ENCODE peak calls at places on chromosomes 11 and 22, in four cellular contexts. B, I, C and J are unnamed samples.

GRCh38 chr11:124812876-124813275 is 12.7 kb upstream of the MSANTD2 start:
- DNase-seq in I (no peak), B (no peak), C (no peak), J (no peak)

GRCh38 chr22:31140746-31141145 is 438 bp upstream of the PLA2G3 start:
- DNase-seq in B (no peak), I (no peak), C (no peak), J (no peak)

GRCh38 chr11:72760543-72761400 is 8.6 kb upstream of the ARAP1 start:
- DNase-seq in B (no peak), C (no peak), I (no peak), J (no peak)

GRCh38 chr22:41517172-41518047 is 26.9 kb downstream of the POLR3H start:
- DNase-seq in C (no peak), B (peak), I (peak), J (peak)

GRCh38 chr11:2287102-2287501 is 14.6 kb downstream of the C11orf21 start:
- DNase-seq in B (no peak), I (no peak), C (no peak), J (peak)

GRCh38 chr11:135004495-135004894 is 592.5 kb upstream of the B3GAT1 start:
- DNase-seq in I (no peak), C (no peak), B (no peak), J (no peak)

GRCh38 chr11:2175659-2176058 is 4.0 kb upstream of the TH start:
- DNase-seq in C (no peak), B (no peak), I (no peak), J (no peak)

GRCh38 chr11:93034031-93034430 is 64.6 kb downstream of the MTNR1B start:
- DNase-seq in I (peak), C (no peak), B (no peak), J (no peak)

GRCh38 chr11:134518616-134519389 is 106.8 kb upstream of the B3GAT1 start:
- DNase-seq in C (no peak), I (no peak), B (no peak), J (peak)

GRCh38 chr11:47270331-47271271 is 668 bp downstream of the MADD start:
- DNase-seq in B (peak), I (peak), C (no peak), J (no peak)

GRCh38 chr11:114063149-114063828 is 3.8 kb downstream of the ZBTB16 start:
- DNase-seq in B (no peak), I (no peak), C (no peak), J (no peak)

GRCh38 chr11:8841899-8842298 is 69.1 kb upstream of the AKIP1 start:
- DNase-seq in B (no peak), C (no peak), I (peak), J (no peak)

GRCh38 chr11:126337121-126337471 is 18.4 kb upstream of the ST3GAL4 start:
- DNase-seq in I (no peak), C (no peak), B (no peak), J (no peak)

GRCh38 chr22:21797444-21798221 is 62.0 kb upstream of the YPEL1 start:
- DNase-seq in I (no peak), C (no peak), B (no peak), J (no peak)

DNA sequence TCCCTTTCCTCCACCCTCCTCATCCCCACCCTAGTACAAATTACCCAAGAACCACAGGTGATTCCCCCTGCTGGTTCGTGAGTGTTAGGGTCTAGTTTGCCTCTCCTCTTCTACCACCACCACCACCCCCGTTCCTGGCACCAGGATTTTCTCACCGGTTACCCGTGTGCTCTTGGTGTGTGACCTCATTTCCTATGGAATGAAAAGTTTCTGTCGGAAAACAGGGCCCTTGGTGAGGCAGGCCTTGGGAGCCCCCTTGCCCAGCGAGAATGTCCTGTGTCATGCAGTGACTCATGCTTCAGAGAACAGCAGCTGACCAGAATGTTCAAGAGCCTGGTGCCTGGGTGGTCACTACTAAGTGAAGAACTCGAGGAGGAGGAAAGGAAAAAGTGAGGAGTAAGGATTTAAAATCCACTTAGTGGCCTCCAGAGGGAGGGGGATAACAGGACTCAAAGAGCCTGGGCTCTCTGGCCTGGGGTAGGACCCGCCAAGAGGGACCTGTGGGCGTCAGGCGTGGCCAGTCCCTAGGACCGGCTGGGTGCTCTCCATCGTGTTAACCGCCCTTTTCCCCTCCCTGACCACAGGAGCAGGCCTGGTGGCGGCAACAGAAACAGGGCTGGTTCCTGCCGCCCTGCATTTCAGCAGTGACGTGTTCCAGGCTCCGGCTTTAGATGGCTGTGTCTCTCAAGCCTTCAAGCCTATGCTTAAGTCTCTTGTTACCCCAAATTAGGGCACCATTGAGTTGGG is 30.2 kb downstream of the C22orf31 start:
- DNase-seq in C (no peak), I (peak), B (peak), J (no peak)
- TF ChIP-seq TCF7 in C (no peak), I (peak), B (no peak), J (no peak)

GRCh38 chr11:86896486-86896885 is 58.7 kb downstream of the FZD4 start:
- DNase-seq in C (no peak), I (no peak), B (no peak), J (no peak)
- TF ChIP-seq TCF7 in C (no peak), I (no peak), B (no peak), J (no peak)

GRCh38 chr11:46239801-46240061 is 37.7 kb upstream of the CREB3L1 start:
- DNase-seq in I (no peak), C (no peak), B (no peak), J (no peak)

GRCh38 chr11:46236918-46237247 is 40.6 kb upstream of the CREB3L1 start:
- DNase-seq in C (no peak), B (no peak), I (no peak), J (no peak)

GRCh38 chr11:46237248-46238077 is 40.0 kb upstream of the CREB3L1 start:
- DNase-seq in C (no peak), I (no peak), B (peak), J (peak)

GRCh38 chr11:46238967-46239800 is 38.3 kb upstream of the CREB3L1 start:
- DNase-seq in C (no peak), I (peak), B (peak), J (peak)

GRCh38 chr11:46238078-46238966 is 39.1 kb upstream of the CREB3L1 start:
- DNase-seq in I (no peak), C (no peak), B (peak), J (peak)
- TF ChIP-seq TCF7 in I (no peak), C (no peak), B (no peak), J (no peak)

GRCh38 chr11:83036701-83037100 is 35.0 kb downstream of the RAB30 start:
- DNase-seq in C (no peak), B (no peak), I (no peak), J (no peak)

GRCh38 chr11:83034673-83035014 is 37.1 kb downstream of the RAB30 start:
- DNase-seq in I (no peak), B (no peak), C (no peak), J (no peak)

GRCh38 chr11:83033367-83033766 is 38.3 kb downstream of the RAB30 start:
- DNase-seq in B (no peak), I (no peak), C (no peak), J (no peak)

GRCh38 chr11:83035070-83035854 is 36.4 kb downstream of the RAB30 start:
- DNase-seq in I (no peak), C (no peak), B (no peak), J (no peak)

DNA sequence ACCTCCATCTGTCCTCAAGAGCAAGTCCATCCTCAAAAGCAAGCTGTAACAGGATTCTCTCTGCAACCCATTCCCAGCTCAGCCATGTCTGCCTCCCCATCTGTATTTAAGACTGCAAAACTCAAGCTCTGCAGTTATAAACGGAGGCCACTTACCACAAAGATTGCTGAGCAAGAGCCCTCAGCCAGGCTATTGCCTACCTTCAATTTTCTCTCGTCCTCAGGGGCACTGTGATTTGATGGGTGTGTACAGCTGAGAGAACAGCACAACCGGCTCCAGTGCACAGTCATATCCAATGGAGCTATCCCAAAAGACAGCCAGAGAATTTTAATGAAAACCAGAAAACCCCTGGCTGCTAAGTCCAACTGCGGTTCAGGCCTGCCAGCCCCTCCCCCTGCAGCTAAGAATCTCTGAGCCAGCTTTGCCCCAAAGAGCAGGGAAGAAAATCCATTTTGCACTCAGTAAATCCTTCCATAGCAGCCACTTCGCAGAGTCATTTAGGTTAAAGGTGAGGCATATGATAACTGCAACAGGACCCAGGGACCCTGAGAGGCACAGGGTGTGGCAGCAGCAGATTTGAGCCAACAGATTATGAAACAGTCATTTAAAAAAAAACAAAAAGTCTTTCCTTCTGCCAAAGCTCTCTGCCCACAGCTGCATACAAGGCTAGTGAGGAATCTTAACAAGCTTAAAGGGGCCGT is 37.6 kb downstream of the RAB30 start:
- DNase-seq in C (no peak), B (no peak), I (no peak), J (no peak)
- TF ChIP-seq TCF7 in C (no peak), B (no peak), I (no peak), J (no peak)

GRCh38 chr11:44140805-44141204 is 45.3 kb downstream of the EXT2 start:
- DNase-seq in I (no peak), B (no peak), C (no peak), J (no peak)
- TF ChIP-seq TCF7 in I (no peak), B (no peak), C (no peak), J (no peak)

DNA sequence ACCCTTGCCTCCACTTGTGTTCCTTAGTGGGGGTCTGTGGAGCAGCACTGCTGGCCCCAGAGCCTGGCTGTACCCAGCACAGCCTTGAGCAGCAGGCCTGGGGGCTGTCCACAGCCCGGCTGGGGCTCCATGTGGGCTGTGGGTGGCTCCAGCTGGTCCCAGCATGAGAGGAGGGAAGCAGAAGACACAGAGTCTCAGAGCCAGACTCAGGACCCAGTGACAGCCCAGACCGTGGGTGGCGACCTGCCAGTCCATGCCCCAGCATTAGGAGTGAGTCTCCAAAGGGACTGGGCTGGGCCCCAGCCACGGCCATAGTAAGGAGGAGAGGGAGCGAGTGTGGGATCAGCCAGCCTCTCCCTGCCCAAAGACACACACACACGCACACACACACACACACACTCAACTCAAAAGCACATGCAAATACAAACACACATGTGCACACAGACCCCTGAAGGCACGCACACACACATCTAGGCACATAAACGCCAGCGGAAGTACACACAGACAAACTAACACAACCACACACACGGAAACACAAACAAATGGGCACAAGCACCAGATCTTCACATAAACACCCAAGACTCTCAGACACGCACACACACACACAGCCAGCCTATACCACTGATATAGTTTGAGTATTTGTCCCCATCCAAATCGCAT is 16.7 kb upstream of the LRRC10B start:
- DNase-seq in I (no peak), B (no peak), C (no peak), J (no peak)
- TF ChIP-seq TCF7 in I (no peak), B (no peak), C (no peak), J (no peak)

GRCh38 chr11:63764712-63765631 is 3.6 kb downstream of the ZFTA start:
- DNase-seq in I (peak), C (no peak), B (no peak), J (peak)
- TF ChIP-seq TCF7 in I (no peak), C (no peak), B (no peak), J (no peak)

GRCh38 chr11:60764879-60765278 is 8.2 kb downstream of the MS4A15 start:
- DNase-seq in I (no peak), C (peak), B (no peak), J (no peak)
- TF ChIP-seq TCF7 in I (no peak), C (no peak), B (no peak), J (no peak)